ENCODE peak calls at places on chromosomes 4 and X, in seven cellular contexts. X is neuronal stem cell, Q is mesendoderm, M is H9, I is mesenchymal stem cell, B is H1, W is trophoblast cell. U is an unnamed sample.

GRCh38 chr4:144820706-144821105 is 174.8 kb downstream of the HHIP start:
- DNase-seq in X (peak; percentile 18), Q (no peak), M (no peak), I (no peak), B (no peak), W (no peak), U (peak; percentile 2)

GRCh38 chr4:15735531-15735930 is 32.7 kb downstream of the BST1 start:
- DNase-seq in X (no peak), Q (no peak), M (no peak), I (no peak), B (no peak), W (no peak), U (no peak)

GRCh38 chrX:17474892-17475291 is 99.9 kb downstream of the NHS start:
- DNase-seq in X (no peak), Q (no peak), M (no peak), I (no peak), B (no peak), W (no peak), U (peak; percentile 55)

GRCh38 chr4:189845145-189845846 is 95.4 kb upstream of the FRG1 start:
- DNase-seq in X (no peak), Q (no peak), M (no peak), I (peak; percentile 66), B (no peak), W (no peak), U (peak; percentile 1)

GRCh38 chrX:134026732-134027311 is 41.4 kb upstream of the GPC3 start:
- DNase-seq in X (peak; percentile 49), Q (peak; percentile 86), M (peak; percentile 61), I (peak; percentile 49), B (peak; percentile 48), W (peak; percentile 61), U (peak; percentile 5)

GRCh38 chr4:168724960-168725359 is 228.1 kb downstream of the PALLD start:
- DNase-seq in X (no peak), Q (peak; percentile 33), M (no peak), I (no peak), B (no peak), W (no peak), U (peak; percentile 74)

GRCh38 chrX:33324099-33324498 is 112.8 kb upstream of the DMD start:
- DNase-seq in X (no peak), Q (peak; percentile 3), M (no peak), I (no peak), B (no peak), W (no peak), U (no peak)

GRCh38 chr4:19577121-19577520 is 674.6 kb upstream of the SLIT2 start:
- DNase-seq in X (no peak), Q (no peak), M (no peak), I (no peak), B (no peak), W (no peak), U (peak; percentile 18)

GRCh38 chrX:152072236-152072635 is 66.1 kb downstream of the MAGEA10 start:
- DNase-seq in X (no peak), Q (no peak), M (no peak), I (peak; percentile 1), B (no peak), W (no peak), U (peak; percentile 0)

GRCh38 chrX:24577091-24577490 is 70.1 kb downstream of the PCYT1B start:
- DNase-seq in X (no peak), Q (no peak), M (no peak), I (no peak), B (no peak), W (no peak), U (no peak)

GRCh38 chr4:183610613-183611012 is 48.4 kb downstream of the RWDD4 start:
- DNase-seq in X (no peak), Q (no peak), M (no peak), I (no peak), B (no peak), W (peak; percentile 86), U (peak; percentile 25)

GRCh38 chrX:24069877-24070276 is 15.1 kb downstream of the EIF2S3 start:
- DNase-seq in X (no peak), Q (no peak), M (no peak), I (no peak), B (no peak), W (no peak), U (no peak)

GRCh38 chr4:113222431-113222979 is 173.1 kb downstream of the ANK2 start:
- DNase-seq in X (no peak), Q (no peak), M (no peak), I (peak; percentile 59), B (no peak), W (no peak), U (peak; percentile 38)

GRCh38 chrX:20066968-20067708 is 49.6 kb downstream of the MAP7D2 start:
- DNase-seq in X (no peak), Q (peak; percentile 55), M (no peak), I (peak; percentile 51), B (no peak), W (no peak), U (peak; percentile 70)

GRCh38 chr4:654526-654845 is 19.6 kb downstream of the ATP5ME start:
- DNase-seq in X (no peak), Q (no peak), M (no peak), I (no peak), B (no peak), W (no peak), U (no peak)

GRCh38 chrX:17082831-17083230 is 136.4 kb downstream of the REPS2 start:
- DNase-seq in X (no peak), Q (peak; percentile 48), M (no peak), I (no peak), B (no peak), W (no peak), U (no peak)

DNA sequence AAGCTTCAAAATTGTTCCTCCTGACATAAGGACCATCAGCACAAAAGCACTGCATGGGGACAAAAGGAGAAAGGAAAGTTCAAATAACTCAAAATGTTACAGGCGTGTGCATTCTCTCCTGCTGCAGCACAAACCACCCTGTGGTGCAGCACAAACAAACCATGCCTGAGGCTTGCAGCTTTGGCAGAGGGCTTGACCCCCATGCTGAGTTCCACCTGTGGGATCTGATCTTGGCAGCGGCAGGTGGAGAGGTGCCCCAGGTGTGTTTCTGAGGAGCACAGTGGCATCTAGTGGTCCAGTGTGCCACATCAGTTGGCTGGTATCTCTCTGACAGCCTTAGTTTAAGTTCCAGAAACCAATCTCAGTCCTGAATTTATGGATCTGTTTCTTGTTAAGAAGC is 164.6 kb downstream of the SOWAHB start:
- DNase-seq in X (no peak), Q (peak; percentile 45), M (peak; percentile 55), I (no peak), B (peak; percentile 64), W (no peak), U (no peak)
- H2BK5ac ChIP-seq in X (no peak overlapping the region), Q (no peak overlapping the region), M (no peak overlapping the region), I (no peak overlapping the region), B (no peak overlapping the region), W (no peak overlapping the region), U (peak overlapping the region; percentile 69)

GRCh38 chrX:38099688-38100087 is 93.3 kb downstream of the SYTL5 start:
- DNase-seq in X (no peak), Q (no peak), M (no peak), I (no peak), B (no peak), W (no peak), U (no peak)

GRCh38 chrX:38095971-38096529 is 89.7 kb downstream of the SYTL5 start:
- DNase-seq in X (no peak), Q (no peak), M (no peak), I (peak; percentile 2), B (no peak), W (no peak), U (peak; percentile 58)
- H2BK5ac ChIP-seq in X (no peak overlapping the region), Q (no peak overlapping the region), M (no peak overlapping the region), I (no peak overlapping the region), B (no peak overlapping the region), W (no peak overlapping the region), U (peak overlapping the region; percentile 39)

GRCh38 chr4:115357767-115358166 is 244.3 kb upstream of the NDST4 start:
- DNase-seq in X (no peak), Q (peak; percentile 44), M (no peak), I (no peak), B (no peak), W (no peak), U (no peak)

GRCh38 chr4:115355329-115355728 is 241.9 kb upstream of the NDST4 start:
- DNase-seq in X (no peak), Q (no peak), M (no peak), I (no peak), B (no peak), W (no peak), U (no peak)

GRCh38 chr4:115360441-115360840 is 247.0 kb upstream of the NDST4 start:
- DNase-seq in X (no peak), Q (no peak), M (no peak), I (peak; percentile 66), B (no peak), W (no peak), U (no peak)

GRCh38 chr4:115353370-115353769 is 239.9 kb upstream of the NDST4 start:
- DNase-seq in X (no peak), Q (no peak), M (no peak), I (no peak), B (no peak), W (no peak), U (no peak)

DNA sequence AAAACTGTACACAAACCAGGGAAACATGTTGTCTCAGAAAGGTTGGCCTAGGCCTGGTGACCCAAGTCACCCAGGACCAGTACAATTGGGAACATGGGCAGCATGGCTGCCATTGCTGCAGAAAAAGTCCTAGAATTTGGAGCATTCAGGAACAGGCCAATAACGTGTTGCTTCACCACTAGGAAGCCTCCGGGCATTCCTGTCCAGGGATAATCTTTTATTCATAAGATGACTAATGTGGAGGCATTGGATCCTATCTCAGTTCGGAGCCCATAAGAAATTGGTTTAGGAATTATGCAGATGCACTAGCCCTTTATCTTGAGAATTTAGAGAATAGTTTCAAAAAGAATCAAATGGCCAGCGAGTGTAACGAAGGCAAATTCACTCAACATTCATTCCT is 242.8 kb upstream of the NDST4 start:
- DNase-seq in X (no peak), Q (no peak), M (no peak), I (no peak), B (no peak), W (peak; percentile 74), U (no peak)
- H2BK5ac ChIP-seq in X (no peak overlapping the region), Q (no peak overlapping the region), M (no peak overlapping the region), I (no peak overlapping the region), B (no peak overlapping the region), W (no peak overlapping the region), U (no peak overlapping the region)

DNA sequence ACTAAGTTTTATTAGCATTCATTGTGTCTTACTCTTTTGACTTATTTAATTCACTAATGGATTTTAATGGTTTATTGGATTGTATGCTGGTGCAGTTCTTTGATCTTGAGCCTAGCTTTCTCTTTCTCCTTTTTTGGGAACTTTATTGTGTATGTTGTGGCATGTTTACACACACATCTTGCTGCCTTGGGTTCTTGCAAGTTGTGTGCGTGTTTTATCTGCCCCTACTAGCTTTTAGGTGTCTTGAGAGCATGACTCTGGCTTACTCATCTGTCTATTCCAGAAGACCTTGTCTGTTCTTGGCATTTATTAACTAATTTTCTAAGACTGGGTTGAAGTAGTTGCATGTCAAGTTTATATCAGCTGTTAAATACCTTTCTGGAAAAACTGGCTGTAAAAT is 2.7 kb downstream of the TMEM165 start:
- DNase-seq in X (no peak), Q (no peak), M (no peak), I (peak; percentile 78), B (no peak), W (no peak), U (peak; percentile 75)
- H2BK5ac ChIP-seq in X (no peak overlapping the region), Q (no peak overlapping the region), M (no peak overlapping the region), I (no peak overlapping the region), B (no peak overlapping the region), W (no peak overlapping the region), U (peak overlapping the region; percentile 95)

GRCh38 chrX:68669094-68669830 is 21.8 kb downstream of the STARD8 start:
- DNase-seq in X (peak; percentile 75), Q (peak; percentile 82), M (no peak), I (no peak), B (no peak), W (no peak), U (no peak)
- H2BK5ac ChIP-seq in X (no peak overlapping the region), Q (no peak overlapping the region), M (no peak overlapping the region), I (no peak overlapping the region), B (no peak overlapping the region), W (no peak overlapping the region), U (no peak overlapping the region)

U was measured in IMR-90.